ENCODE peak calls at places on chromosomes 13 and 19, in ten cellular contexts. G is brain microvascular endothelial cell, J is foreskin fibroblast, M is fibroblast of lung, Q is fibroblast of mammary gland, X is ovary, Z is left ventricle myocardium inferior, V is astrocyte of the spinal cord, S is AG04450, I is GM23338. F is an unnamed sample.

GRCh38 chr19:12230751-12231733 is 63.6 kb downstream of the ZNF44 start:
- DNase-seq in Q (peak; percentile 13), X (no peak), Z (peak; percentile 32), S (no peak), J (peak; percentile 18), M (no peak), I (no peak), V (no peak), G (no peak), F (no peak)

GRCh38 chr13:21012211-21012610 is 49.2 kb downstream of the LATS2 start:
- DNase-seq in S (peak; percentile 63), I (no peak), J (no peak), Q (no peak), X (peak; percentile 1), M (peak; percentile 48), Z (no peak), V (no peak), G (no peak), F (no peak)

GRCh38 chr19:13995017-13995728 is 10.9 kb downstream of the RFX1 start:
- DNase-seq in Z (peak; percentile 48), S (no peak), I (no peak), M (no peak), X (no peak), G (no peak), V (no peak), Q (peak; percentile 77), J (peak; percentile 89), F (no peak)

GRCh38 chr13:60484865-60485264 is 87.8 kb downstream of the TDRD3 start:
- DNase-seq in M (no peak), I (no peak), J (no peak), Z (no peak), G (no peak), S (no peak), Q (no peak), X (no peak), V (no peak), F (no peak)

GRCh38 chr13:74574964-74575728 is 440.9 kb upstream of the KLF12 start:
- DNase-seq in Z (no peak), M (no peak), V (peak; percentile 13), S (no peak), Q (no peak), J (peak; percentile 6), I (peak; percentile 35), G (no peak), X (peak; percentile 8), F (no peak)

GRCh38 chr19:1445185-1445931 is 4.6 kb upstream of the APC2 start:
- DNase-seq in G (peak; percentile 37), S (no peak), X (peak; percentile 77), Q (peak; percentile 44), V (peak; percentile 45), M (no peak), Z (peak; percentile 66), I (peak; percentile 79), J (peak; percentile 84), F (peak; percentile 47)

GRCh38 chr19:30662211-30662861 is 290.2 kb downstream of the ZNF536 start:
- DNase-seq in Z (no peak), M (peak; percentile 57), X (no peak), S (no peak), Q (no peak), V (no peak), J (peak; percentile 29), I (no peak), G (no peak), F (no peak)

GRCh38 chr19:9498183-9498902 is at the start of gene ZNF560:
- DNase-seq in V (peak; percentile 15), J (peak; percentile 81), G (peak; percentile 20), M (peak; percentile 21), Q (peak; percentile 21), X (no peak), Z (no peak), S (no peak), I (peak; percentile 47), F (peak; percentile 27)

GRCh38 chr19:41915248-41916032 is 12.8 kb downstream of the ERFL start:
- DNase-seq in X (no peak), Q (no peak), M (no peak), I (no peak), G (no peak), S (no peak), V (no peak), J (no peak), Z (no peak), F (no peak)

GRCh38 chr19:19240476-19240875 is 28.7 kb downstream of the NCAN start:
- DNase-seq in Z (no peak), Q (no peak), S (no peak), G (no peak), M (no peak), I (no peak), J (no peak), V (no peak), X (no peak), F (no peak)

GRCh38 chr13:98576963-98577822 is at the start of gene STK24:
- DNase-seq in M (peak; percentile 72), G (peak; percentile 57), Q (peak; percentile 74), I (peak; percentile 79), V (peak; percentile 80), Z (peak; percentile 80), J (peak; percentile 88), X (peak; percentile 83), S (peak; percentile 43), F (peak; percentile 78)

GRCh38 chr19:46616631-46617322 is 8.1 kb downstream of the PTGIR start:
- DNase-seq in G (no peak), Z (peak; percentile 71), V (peak; percentile 58), M (peak; percentile 80), X (peak; percentile 69), J (peak; percentile 91), S (no peak), I (peak; percentile 89), Q (peak; percentile 74), F (peak; percentile 82)

GRCh38 chr19:13887529-13887928 is 10.6 kb downstream of the NANOS3 start:
- DNase-seq in X (no peak), M (peak; percentile 36), Z (no peak), V (no peak), J (peak; percentile 46), G (no peak), I (no peak), S (no peak), Q (peak; percentile 38), F (peak; percentile 21)

GRCh38 chr13:51534075-51534817 is 50.0 kb upstream of the WDFY2 start:
- DNase-seq in Z (peak; percentile 32), M (no peak), Q (no peak), J (no peak), X (no peak), S (no peak), I (no peak), G (no peak), V (no peak), F (no peak)

GRCh38 chr13:74280093-74280794 is 146.0 kb upstream of the KLF12 start:
- DNase-seq in S (no peak), J (no peak), Z (no peak), M (no peak), X (no peak), Q (no peak), G (no peak), I (no peak), V (no peak), F (no peak)

GRCh38 chr13:21033866-21034601 is 27.4 kb downstream of the LATS2 start:
- DNase-seq in I (no peak), S (no peak), Q (peak; percentile 42), J (peak; percentile 47), X (no peak), Z (no peak), V (peak; percentile 53), G (no peak), M (peak; percentile 81), F (no peak)

GRCh38 chr19:15702590-15702930 is 25.3 kb upstream of the OR10H2 start:
- DNase-seq in Z (peak; percentile 79), S (no peak), X (peak; percentile 52), G (no peak), V (no peak), M (no peak), Q (peak; percentile 38), I (peak; percentile 26), J (peak; percentile 21), F (peak; percentile 26)

GRCh38 chr13:111639994-111640393 is 319.6 kb downstream of the TEX29 start:
- DNase-seq in J (no peak), Q (no peak), I (no peak), G (no peak), M (no peak), V (no peak), X (no peak), Z (no peak), S (no peak), F (no peak)

GRCh38 chr19:48372904-48373303 is 8.7 kb downstream of the SYNGR4 start:
- DNase-seq in J (peak; percentile 24), Q (no peak), M (peak; percentile 10), Z (no peak), S (no peak), V (no peak), G (no peak), I (no peak), X (no peak), F (no peak)

GRCh38 chr13:52846567-52847321 is 1.7 kb downstream of the PCDH8 start:
- DNase-seq in I (peak; percentile 91), X (peak; percentile 27), M (peak; percentile 25), S (no peak), Z (peak; percentile 55), G (no peak), J (peak; percentile 16), Q (peak; percentile 28), V (no peak), F (peak; percentile 22)
- TF ChIP-seq CTCF in I (peak; percentile 86), X (no peak), M (peak; percentile 21), S (peak; percentile 13), Z (peak; percentile 52), G (peak; percentile 36), J (peak; percentile 2), Q (no peak), V (peak; percentile 40), F (peak; percentile 18)

GRCh38 chr13:64453831-64454230 is 2776.3 kb downstream of the PCDH9 start:
- DNase-seq in I (peak; percentile 11), Q (no peak), V (no peak), S (no peak), G (no peak), X (no peak), M (peak; percentile 8), Z (no peak), J (peak; percentile 48), F (no peak)
- H3K4me3 ChIP-seq in I (no peak overlapping the region), Q (no peak overlapping the region), V (no peak overlapping the region), S (no peak overlapping the region), G (no peak overlapping the region), X (no peak overlapping the region), M (no peak overlapping the region), Z (no peak overlapping the region), J (no peak overlapping the region), F (no peak overlapping the region)

GRCh38 chr13:44243198-44243852 is 130.3 kb upstream of the SERP2 start:
- DNase-seq in X (no peak), J (peak; percentile 76), Z (no peak), S (no peak), G (peak; percentile 70), I (peak; percentile 81), Q (peak; percentile 90), V (peak; percentile 92), M (peak; percentile 96), F (peak; percentile 86)
- TF ChIP-seq CTCF in X (no peak), J (no peak), Z (peak; percentile 59), S (peak; percentile 14), G (peak; percentile 92), I (peak; percentile 93), Q (peak; percentile 56), V (peak; percentile 71), M (peak; percentile 67), F (peak; percentile 60)

DNA sequence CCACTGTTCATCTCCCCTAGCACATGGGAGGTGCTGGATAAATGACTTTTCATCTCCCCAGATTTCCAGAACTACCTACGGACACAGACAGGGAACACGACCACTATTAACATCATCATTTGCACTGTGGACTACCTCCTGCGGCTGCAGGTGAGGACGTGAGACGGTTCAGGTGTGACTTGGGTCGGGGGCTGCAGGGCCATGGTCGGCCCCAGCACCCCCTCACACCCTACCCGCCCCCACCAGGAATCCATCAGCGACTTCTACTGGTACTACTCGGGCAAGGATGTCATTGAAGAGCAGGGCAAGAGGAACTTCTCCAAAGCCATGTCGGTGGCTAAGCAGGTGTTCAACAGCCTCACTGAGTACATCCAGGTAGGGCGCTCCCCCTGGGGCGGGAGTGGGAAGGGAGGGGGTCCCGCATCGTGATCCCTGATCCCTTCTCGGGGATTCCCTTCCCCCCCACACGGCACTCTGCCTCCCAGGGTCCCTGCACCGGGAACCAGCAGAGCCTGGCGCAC is 74.4 kb downstream of the MAP4K1 start:
- DNase-seq in X (no peak), M (no peak), J (no peak), I (no peak), S (no peak), Z (no peak), V (no peak), Q (no peak), G (no peak), F (no peak)
- H3K4me3 ChIP-seq in X (no peak overlapping the region), M (no peak overlapping the region), J (no peak overlapping the region), I (no peak overlapping the region), S (no peak overlapping the region), Z (peak overlapping the region; percentile 11), V (no peak overlapping the region), Q (no peak overlapping the region), G (no peak overlapping the region), F (no peak overlapping the region)